ENCODE peak calls at places on chromosomes 13 and 19, in seven cellular contexts. M is bronchial epithelial cell, O is fibroblast of lung, Z is endothelial cell, E is choroid plexus epithelial cell, W is astrocyte of the spinal cord, I is cardiac fibroblast. R is an unnamed sample.

GRCh38 chr19:35721374-35721773 is 3.6 kb downstream of the KMT2B start:
- DNase-seq in M (no peak), E (no peak), W (no peak), Z (no peak), O (no peak), I (no peak), R (no peak)

GRCh38 chr19:1173845-1174809 is at the start of gene SBNO2:
- DNase-seq in M (peak; percentile 51), E (peak; percentile 88), O (peak; percentile 75), W (peak; percentile 89), I (peak; percentile 88), Z (peak; percentile 97), R (peak; percentile 87)

GRCh38 chr19:29212614-29213573 is at the start of gene UQCRFS1:
- DNase-seq in I (peak; percentile 92), M (peak; percentile 82), Z (peak; percentile 97), E (peak; percentile 94), W (peak; percentile 93), O (peak; percentile 89), R (peak; percentile 92)

GRCh38 chr13:28411859-28412353 is 83.0 kb downstream of the FLT1 start:
- DNase-seq in M (no peak), E (peak; percentile 34), Z (no peak), O (no peak), I (no peak), W (no peak), R (no peak)

GRCh38 chr13:79231887-79232286 is 174.2 kb downstream of the RBM26 start:
- DNase-seq in O (no peak), Z (no peak), E (no peak), I (no peak), W (no peak), M (peak; percentile 87), R (no peak)

GRCh38 chr19:53909471-53910169 is 542 bp downstream of the CACNG7 start:
- DNase-seq in I (no peak), W (no peak), Z (no peak), O (no peak), M (no peak), E (no peak), R (no peak)

GRCh38 chr19:3096902-3097326 is 2.8 kb downstream of the GNA11 start:
- DNase-seq in M (no peak), I (no peak), E (no peak), W (no peak), O (no peak), Z (no peak), R (no peak)

GRCh38 chr19:46380690-46381089 is 32.7 kb downstream of the CCDC8 start:
- DNase-seq in W (no peak), M (no peak), O (no peak), E (no peak), I (no peak), Z (no peak), R (no peak)

GRCh38 chr13:61664821-61665705 is 249.4 kb upstream of the PCDH20 start:
- DNase-seq in I (peak; percentile 9), W (peak; percentile 65), E (peak; percentile 1), O (peak; percentile 56), Z (no peak), M (peak; percentile 92), R (no peak)

DNA sequence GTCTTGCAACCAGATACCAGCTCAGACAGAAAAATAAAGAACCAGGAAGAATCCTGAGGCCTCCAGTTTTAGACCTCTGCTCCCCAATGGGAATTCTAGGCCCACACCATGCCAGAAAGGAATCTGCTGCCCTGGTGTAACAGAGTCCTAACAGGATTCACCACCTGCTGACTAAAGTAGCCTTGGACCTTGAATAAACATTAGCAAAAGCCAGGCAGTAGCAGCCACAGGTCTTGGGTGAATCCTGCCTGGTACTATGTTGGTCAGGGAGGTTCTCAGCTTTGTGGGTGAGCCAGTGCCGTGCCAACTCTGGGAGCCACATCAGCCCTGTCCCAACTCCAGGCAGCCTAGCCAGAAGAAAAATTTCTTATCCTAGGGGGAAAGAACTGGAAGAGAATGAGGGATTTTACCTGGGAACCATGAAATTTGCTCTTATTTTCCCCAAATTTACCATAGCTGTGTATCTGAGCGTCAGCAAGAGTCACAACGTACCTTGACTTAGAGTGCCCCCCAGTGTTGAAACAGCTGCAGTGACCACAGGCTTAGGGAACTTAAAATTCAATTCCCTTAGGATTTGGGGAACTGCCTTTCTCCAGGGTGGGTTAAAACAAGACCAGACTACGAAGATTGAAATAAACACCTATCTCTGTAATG is 1895.6 kb upstream of the PRR20A start:
- DNase-seq in W (no peak), O (no peak), M (no peak), I (peak; percentile 1), E (no peak), Z (peak; percentile 42), R (no peak)
- TF ChIP-seq CTCF in W (peak; percentile 9), O (peak; percentile 28), M (no peak), I (no peak), E (no peak), Z (peak; percentile 69), R (no peak)

GRCh38 chr13:39273953-39274352 is 235.7 kb downstream of the NHLRC3 start:
- DNase-seq in O (peak; percentile 14), E (peak; percentile 52), Z (no peak), W (peak; percentile 13), I (peak; percentile 14), M (peak; percentile 43), R (no peak)
- TF ChIP-seq CTCF in O (no peak), E (peak; percentile 50), Z (no peak), W (peak; percentile 29), I (no peak), M (peak; percentile 48), R (no peak)

DNA sequence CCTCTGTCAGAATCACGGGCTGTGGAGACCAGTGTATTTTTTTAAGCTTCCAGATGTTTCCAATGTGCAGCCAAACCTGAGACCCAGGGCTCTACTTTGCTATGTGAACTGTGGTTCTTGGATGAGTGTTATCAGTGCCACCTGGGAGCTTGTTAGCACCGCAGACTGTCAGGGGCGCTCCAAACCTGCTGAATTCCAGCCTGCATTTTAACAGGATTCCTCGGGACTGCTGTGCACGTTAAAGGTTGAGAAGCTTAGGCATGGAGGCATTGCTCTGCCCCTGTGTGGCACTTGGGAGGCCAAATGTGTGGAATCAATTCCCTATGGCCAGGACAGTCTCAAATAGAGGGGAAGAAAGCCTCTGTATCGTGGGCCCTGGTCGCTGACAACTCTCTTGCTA is 80.3 kb downstream of the ANKRD10 start:
- DNase-seq in O (no peak), M (no peak), W (no peak), I (no peak), Z (no peak), E (no peak), R (no peak)
- TF ChIP-seq CTCF in O (no peak), M (no peak), W (no peak), I (no peak), Z (no peak), E (no peak), R (no peak)

DNA sequence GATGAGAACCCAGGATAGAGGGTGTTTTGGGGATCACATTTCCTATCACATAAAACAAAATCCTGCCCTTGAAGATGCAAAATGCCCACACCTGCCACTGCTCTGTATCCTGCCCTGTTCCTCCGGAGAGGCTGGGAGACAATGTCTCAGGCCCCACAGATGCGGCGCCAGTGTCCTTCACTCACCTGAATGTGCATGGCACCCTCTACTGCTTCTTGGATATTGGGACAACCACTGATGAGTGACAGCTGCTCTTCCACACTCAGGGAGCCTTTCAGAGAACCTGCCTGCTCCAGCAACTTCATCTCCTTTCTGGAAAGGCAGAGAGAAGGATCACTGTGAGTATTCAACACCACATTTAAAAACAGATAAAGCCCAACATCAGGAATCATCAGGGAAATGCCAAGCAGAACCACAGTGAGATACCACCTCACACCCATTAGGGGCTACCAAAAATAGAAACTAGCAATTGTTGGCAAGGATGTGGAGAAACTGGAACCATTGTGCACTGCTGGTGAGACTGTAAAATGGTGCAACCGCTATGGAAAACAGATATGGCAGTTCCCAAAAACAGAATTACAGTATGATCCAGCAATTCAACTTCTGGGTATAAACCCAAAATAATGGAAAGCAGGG is 36.4 kb downstream of the CRYL1 start:
- DNase-seq in W (no peak), E (peak; percentile 63), I (no peak), O (no peak), M (peak; percentile 45), Z (no peak), R (no peak)
- TF ChIP-seq CTCF in W (no peak), E (peak; percentile 76), I (no peak), O (peak; percentile 76), M (peak; percentile 77), Z (no peak), R (peak; percentile 57)

GRCh38 chr13:39811051-39811450 is 155.6 kb downstream of the COG6 start:
- DNase-seq in I (no peak), Z (no peak), W (no peak), E (no peak), O (no peak), M (no peak), R (no peak)

GRCh38 chr13:39810091-39810877 is 154.8 kb downstream of the COG6 start:
- DNase-seq in M (peak; percentile 22), Z (no peak), O (no peak), W (no peak), E (no peak), I (no peak), R (no peak)

GRCh38 chr13:39815345-39816111 is 160.1 kb downstream of the COG6 start:
- DNase-seq in W (peak; percentile 27), I (peak; percentile 44), O (no peak), M (no peak), Z (no peak), E (peak; percentile 88), R (no peak)

GRCh38 chr13:39809466-39809865 is 154.0 kb downstream of the COG6 start:
- DNase-seq in W (no peak), M (no peak), I (no peak), E (no peak), O (no peak), Z (no peak), R (no peak)

GRCh38 chr13:39811696-39812095 is 156.2 kb downstream of the COG6 start:
- DNase-seq in Z (no peak), E (no peak), I (no peak), O (no peak), M (no peak), W (no peak), R (no peak)
- TF ChIP-seq CTCF in Z (no peak), E (no peak), I (no peak), O (no peak), M (no peak), W (no peak), R (no peak)

GRCh38 chr13:99434258-99434788 is 66.9 kb upstream of the TM9SF2 start:
- DNase-seq in O (no peak), W (no peak), E (no peak), I (no peak), Z (no peak), M (no peak), R (no peak)
- TF ChIP-seq CTCF in O (no peak), W (no peak), E (no peak), I (no peak), Z (no peak), M (no peak), R (peak; percentile 16)

GRCh38 chr13:70353096-70353495 is 244.8 kb upstream of the KLHL1 start:
- DNase-seq in E (peak; percentile 0), O (no peak), I (no peak), W (no peak), Z (no peak), M (no peak), R (no peak)
- TF ChIP-seq CTCF in E (no peak), O (no peak), I (no peak), W (no peak), Z (no peak), M (no peak), R (no peak)

R was measured in CD14-positive monocyte.